ENCODE peak calls at places on chromosomes 11 and 22, in four cellular contexts. R is astrocyte of the spinal cord, Q is cardiac muscle cell, M is A549. P is an unnamed sample.

GRCh38 chr11:111765320-111765983 is 737 bp downstream of the PPP2R1B start:
- DNase-seq in R (peak), M (no peak), Q (no peak), P (no peak)

GRCh38 chr11:94525933-94526332 is 13.7 kb downstream of the C11orf97 start:
- DNase-seq in Q (peak), R (peak), M (no peak), P (peak)

GRCh38 chr22:44870021-44870420 is 117.6 kb downstream of the ARHGAP8 start:
- DNase-seq in R (no peak), Q (peak), M (peak), P (peak)

GRCh38 chr11:128777369-128778011 is 83.6 kb downstream of the FLI1 start:
- DNase-seq in M (no peak), R (no peak), Q (no peak), P (no peak)

GRCh38 chr11:61834278-61835004 is 6.3 kb downstream of the FADS2 start:
- DNase-seq in Q (peak), M (no peak), R (peak), P (peak)

GRCh38 chr11:94558932-94559331 is 8.2 kb upstream of the PIWIL4 start:
- DNase-seq in R (no peak), M (no peak), Q (no peak), P (no peak)

GRCh38 chr22:20656902-20657836 is 116.7 kb upstream of the SERPIND1 start:
- DNase-seq in Q (no peak), M (peak), R (no peak), P (no peak)

GRCh38 chr11:4862447-4863236 is 13.6 kb upstream of the OR51S1 start:
- DNase-seq in Q (no peak), M (no peak), R (no peak), P (no peak)

GRCh38 chr11:68916439-68916838 is 12.7 kb downstream of the IGHMBP2 start:
- DNase-seq in R (no peak), Q (no peak), M (no peak), P (no peak)

GRCh38 chr11:47325271-47326041 is 27.0 kb downstream of the MYBPC3 start:
- DNase-seq in M (no peak), R (no peak), Q (no peak), P (no peak)

GRCh38 chr11:75431533-75432525 is 1.2 kb downstream of the KLHL35 start:
- DNase-seq in R (no peak), Q (no peak), M (peak), P (no peak)

GRCh38 chr11:104275992-104276391 is 112.0 kb upstream of the PDGFD start:
- DNase-seq in Q (peak), M (peak), R (no peak), P (peak)

GRCh38 chr11:35629914-35630313 is 11.7 kb downstream of the FJX1 start:
- DNase-seq in R (peak), Q (peak), M (peak), P (peak)

GRCh38 chr11:125132071-125132470 is 20.6 kb upstream of the TMEM218 start:
- DNase-seq in Q (peak), M (no peak), R (no peak), P (peak)

GRCh38 chr11:61905067-61905696 is 12.2 kb downstream of the RAB3IL1 start:
- DNase-seq in M (no peak), R (no peak), Q (no peak), P (no peak)

GRCh38 chr11:86551286-86551685 is 121.1 kb downstream of the ME3 start:
- DNase-seq in R (peak), Q (peak), M (peak), P (peak)

GRCh38 chr11:134639586-134640330 is 227.7 kb upstream of the B3GAT1 start:
- DNase-seq in R (no peak), M (no peak), Q (no peak), P (no peak)

GRCh38 chr11:69524291-69524882 is 42.9 kb downstream of the LINC01488 start:
- DNase-seq in R (peak), Q (peak), M (no peak), P (peak)

GRCh38 chr11:42521994-42522393 is 789.8 kb upstream of the API5 start:
- DNase-seq in Q (peak), R (peak), M (peak), P (peak)

GRCh38 chr11:108875134-108875533 is 210.3 kb downstream of the DDX10 start:
- DNase-seq in R (no peak), Q (no peak), M (no peak), P (no peak)

GRCh38 chr11:35352107-35352888 is 67.1 kb downstream of the SLC1A2 start:
- DNase-seq in Q (peak), M (no peak), R (peak), P (peak)

GRCh38 chr11:120034176-120034575 is 103.7 kb downstream of the TRIM29 start:
- DNase-seq in R (no peak), M (no peak), Q (no peak), P (no peak)

GRCh38 chr11:120039031-120039430 is 98.9 kb downstream of the TRIM29 start:
- DNase-seq in R (no peak), M (no peak), Q (no peak), P (no peak)

GRCh38 chr11:120035756-120036155 is 102.2 kb downstream of the TRIM29 start:
- DNase-seq in R (no peak), M (no peak), Q (no peak), P (no peak)

GRCh38 chr11:120034881-120035620 is 102.9 kb downstream of the TRIM29 start:
- DNase-seq in M (no peak), Q (no peak), R (no peak), P (no peak)

DNA sequence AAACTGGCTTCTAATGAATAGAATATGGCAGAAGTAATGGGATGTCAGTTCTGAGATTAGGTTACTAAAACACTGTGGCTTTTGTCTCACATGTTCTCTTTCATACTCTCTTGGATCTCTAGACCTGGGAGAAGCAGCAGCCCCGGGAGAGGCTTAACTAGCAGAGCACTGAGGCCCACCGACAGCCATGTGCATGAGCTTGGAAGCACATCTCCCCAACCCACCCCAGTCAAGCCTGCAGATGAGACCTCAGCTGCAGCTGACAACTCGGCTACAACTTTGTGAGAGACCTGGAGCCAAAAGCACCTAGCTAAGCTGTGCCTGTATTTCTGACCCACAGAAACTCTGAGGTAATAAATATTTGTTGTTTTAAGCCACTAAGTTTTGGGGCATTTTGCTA is 100.8 kb downstream of the TRIM29 start:
- DNase-seq in R (no peak), Q (no peak), M (no peak), P (no peak)
- H3K4me3 ChIP-seq in R (no peak), Q (no peak), M (no peak), P (no peak)

DNA sequence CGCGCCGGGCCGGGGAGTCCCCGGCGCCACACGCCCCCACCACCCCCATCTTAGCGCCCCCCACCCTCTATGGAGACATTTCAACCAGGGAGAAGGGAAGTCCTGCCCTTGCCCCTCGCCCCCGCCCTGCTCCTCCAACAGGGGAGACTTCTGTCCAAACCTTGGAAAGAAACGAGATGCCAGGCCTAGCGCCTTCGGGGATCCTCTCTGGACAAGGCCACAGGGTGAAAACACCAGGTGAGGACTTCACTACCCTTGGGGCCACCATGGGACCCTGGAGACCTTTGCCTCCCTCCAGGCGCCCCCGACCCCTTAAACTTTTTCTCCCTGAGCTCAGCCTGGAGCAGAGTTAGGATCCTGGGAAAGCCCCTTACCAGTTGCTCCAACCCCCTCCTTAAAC is 11.6 kb upstream of the NPAS4 start:
- DNase-seq in M (no peak), Q (no peak), R (no peak), P (no peak)
- H3K4me3 ChIP-seq in M (peak), Q (peak), R (no peak), P (peak)

DNA sequence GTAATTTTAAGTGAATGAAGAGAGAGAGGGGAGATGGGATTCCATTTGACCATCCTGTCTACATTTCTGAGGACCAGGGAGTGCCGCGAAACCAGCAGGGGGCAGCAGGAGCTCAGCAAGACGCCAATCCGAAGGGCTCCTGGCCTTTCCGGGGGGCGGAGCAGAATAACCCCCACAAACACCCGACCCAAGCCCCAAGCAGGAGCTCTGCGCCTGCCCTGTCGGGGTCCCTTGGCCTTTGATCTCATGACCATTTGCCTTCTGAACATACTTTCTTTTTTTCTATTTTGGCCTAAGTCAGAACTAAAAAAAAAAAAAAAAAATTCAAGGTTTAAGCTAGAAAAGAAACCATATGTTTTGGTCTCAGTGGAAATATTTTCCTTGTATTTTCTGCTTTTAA is 21.9 kb upstream of the SCN2B start:
- DNase-seq in R (peak), M (peak), Q (peak), P (peak)
- H3K4me3 ChIP-seq in R (no peak), M (no peak), Q (no peak), P (no peak)

GRCh38 chr11:6995703-6996102 is 24.4 kb downstream of the ZNF214 start:
- DNase-seq in Q (no peak), R (no peak), M (no peak), P (no peak)

GRCh38 chr11:6991227-6991626 is 28.9 kb downstream of the ZNF214 start:
- DNase-seq in R (no peak), M (no peak), Q (no peak), P (no peak)

GRCh38 chr11:6988506-6988905 is 31.6 kb downstream of the ZNF214 start:
- DNase-seq in R (peak), Q (no peak), M (no peak), P (peak)

GRCh38 chr11:6992026-6992425 is 28.1 kb downstream of the ZNF214 start:
- DNase-seq in M (no peak), Q (peak), R (peak), P (peak)

DNA sequence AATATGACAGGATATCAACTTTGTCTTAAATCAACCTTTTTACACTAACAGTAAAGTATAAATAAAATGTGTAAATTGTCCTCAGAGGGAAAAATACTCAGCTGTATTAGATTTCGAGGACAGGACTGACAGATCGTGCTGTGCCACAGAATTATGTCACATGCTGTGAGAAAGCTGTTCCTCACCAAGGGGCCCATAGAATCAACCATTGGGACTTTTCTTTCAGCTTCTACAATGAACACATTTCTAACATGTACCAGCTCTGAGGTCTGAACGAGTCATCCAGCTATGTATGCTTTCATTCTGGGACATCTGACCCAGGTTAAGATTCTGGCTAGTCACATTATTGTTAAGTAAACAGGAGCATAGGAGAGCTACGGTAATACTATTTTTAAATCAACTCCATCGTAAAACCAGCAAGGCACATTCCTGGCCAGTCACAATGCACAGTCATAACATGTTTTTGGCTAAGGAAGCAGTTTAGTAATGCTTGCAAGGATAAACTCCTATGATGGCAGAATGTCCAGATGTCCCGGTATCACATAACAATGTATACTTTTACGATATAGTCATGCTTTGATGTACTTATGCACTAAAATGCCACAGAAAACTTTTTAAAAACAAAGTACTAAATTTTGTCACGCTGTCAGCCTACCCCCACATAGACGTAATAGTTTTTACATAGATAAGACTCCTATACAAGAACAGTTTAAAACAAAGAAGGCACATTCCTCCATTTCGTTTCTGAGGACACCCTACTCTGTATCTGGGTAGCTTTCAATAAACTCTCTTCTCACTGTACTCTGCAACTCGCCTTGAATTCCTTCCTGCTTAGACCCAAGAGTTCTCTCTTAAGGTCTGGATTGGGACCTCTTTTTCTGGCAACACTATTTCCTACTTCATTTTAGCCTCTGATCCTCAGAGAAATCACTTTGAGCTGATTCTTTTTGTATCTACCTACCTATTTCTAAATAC is 27.4 kb downstream of the ZNF214 start:
- DNase-seq in R (peak), M (no peak), Q (peak), P (peak)
- H3K4me3 ChIP-seq in R (no peak), M (no peak), Q (no peak), P (no peak)

GRCh38 chr11:2471048-2471803 is 26.4 kb downstream of the KCNQ1 start:
- DNase-seq in R (no peak), M (no peak), Q (no peak), P (no peak)

GRCh38 chr11:2473361-2474058 is 28.7 kb downstream of the KCNQ1 start:
- DNase-seq in M (no peak), R (no peak), Q (no peak), P (no peak)

GRCh38 chr11:2474059-2474901 is 29.5 kb downstream of the KCNQ1 start:
- DNase-seq in R (no peak), Q (no peak), M (no peak), P (no peak)

GRCh38 chr11:2471804-2472096 is 26.9 kb downstream of the KCNQ1 start:
- DNase-seq in Q (no peak), M (no peak), R (no peak), P (no peak)

DNA sequence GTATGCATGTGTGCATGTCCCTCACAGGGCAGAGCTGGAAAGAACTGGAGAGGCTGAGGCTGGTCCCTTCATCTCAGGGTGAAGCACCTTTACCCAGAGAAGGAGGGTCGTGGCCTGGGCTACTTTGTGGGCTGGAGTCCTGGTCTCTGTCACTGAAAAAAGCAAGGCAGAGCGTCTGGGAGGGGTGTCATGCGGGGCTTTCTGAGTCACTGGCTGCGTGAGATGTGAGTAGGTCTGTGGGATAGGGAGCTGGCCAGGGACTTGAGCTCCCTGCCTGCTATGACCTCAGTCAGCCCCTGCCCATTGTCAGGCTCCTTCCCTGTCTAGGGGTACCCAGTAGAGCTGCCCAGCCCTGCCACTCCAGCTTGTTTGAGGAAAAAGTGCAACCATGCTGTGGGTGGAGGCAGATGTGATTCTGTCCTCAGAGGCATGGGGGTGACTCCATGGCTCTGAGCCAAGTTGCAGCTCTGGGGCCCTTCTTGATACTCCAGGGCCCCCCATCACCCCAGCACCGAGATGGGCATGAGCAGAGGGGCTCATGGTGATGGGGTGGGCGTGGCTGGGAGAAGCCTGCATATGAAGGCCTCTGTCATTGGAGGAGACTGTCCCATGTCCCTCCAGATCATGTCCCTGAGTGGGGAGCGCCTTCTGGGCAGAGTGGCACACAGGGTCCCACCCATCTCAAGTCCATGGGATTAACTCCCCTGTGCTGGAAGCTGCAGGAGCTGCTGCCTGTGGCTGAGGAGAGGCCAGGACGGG is 27.8 kb downstream of the KCNQ1 start:
- DNase-seq in Q (no peak), R (no peak), M (no peak), P (no peak)
- H3K4me3 ChIP-seq in Q (no peak), R (no peak), M (no peak), P (no peak)